ENCODE peak calls at places on chromosomes 11 and 22, in five cellular contexts. O is CD8-positive, alpha-beta memory T cell; Y is HL-60; I is ovary; A is thyroid gland. X is an unnamed sample.

GRCh38 chr11:10591741-10592140 is 23.3 kb upstream of the LYVE1 start:
- DNase-seq in O (no peak), A (no peak), I (no peak), Y (no peak), X (no peak)

GRCh38 chr11:128559496-128560103 is 27.8 kb downstream of the ETS1 start:
- DNase-seq in I (no peak), Y (no peak), O (no peak), A (no peak), X (no peak)

GRCh38 chr22:33105501-33105911 is 47.3 kb upstream of the SYN3 start:
- DNase-seq in I (no peak), O (no peak), A (no peak), Y (no peak), X (no peak)

GRCh38 chr11:11148104-11148509 is 204.9 kb downstream of the CSNK2A3 start:
- DNase-seq in Y (no peak), I (peak), A (peak), O (no peak), X (no peak)

GRCh38 chr11:134794192-134794591 is 382.1 kb upstream of the B3GAT1 start:
- DNase-seq in I (no peak), O (no peak), Y (no peak), A (no peak), X (no peak)

GRCh38 chr11:64762916-64763803 is 3.4 kb upstream of the PYGM start:
- DNase-seq in I (no peak), Y (no peak), A (peak), O (no peak), X (peak)

GRCh38 chr11:113715882-113716625 is 9.9 kb upstream of the TMPRSS5 start:
- DNase-seq in Y (no peak), A (no peak), O (no peak), I (no peak), X (no peak)

GRCh38 chr22:24359452-24360120 is 67.8 kb upstream of the ADORA2A start:
- DNase-seq in Y (no peak), A (no peak), I (no peak), O (no peak), X (peak)

GRCh38 chr22:38284042-38284402 is 11.2 kb upstream of the TMEM184B start:
- DNase-seq in Y (no peak), I (no peak), A (peak), O (no peak), X (no peak)

GRCh38 chr11:16986434-16987204 is 27.6 kb downstream of the PLEKHA7 start:
- DNase-seq in A (peak), I (peak), Y (no peak), O (peak), X (no peak)

GRCh38 chr11:121929581-121929980 is 186.4 kb downstream of the BLID start:
- DNase-seq in Y (no peak), O (no peak), I (peak), A (peak), X (peak)

GRCh38 chr11:96464695-96465307 is 75.0 kb downstream of the JRKL start:
- DNase-seq in I (no peak), O (no peak), Y (peak), A (no peak), X (peak)

GRCh38 chr11:35549787-35550186 is 24.4 kb upstream of the PAMR1 start:
- DNase-seq in I (no peak), Y (no peak), A (peak), O (no peak), X (no peak)

GRCh38 chr11:26073646-26074045 is 258.3 kb upstream of the ANO3 start:
- DNase-seq in Y (no peak), A (no peak), O (no peak), I (no peak), X (no peak)

GRCh38 chr11:33475999-33476398 is 218.8 kb downstream of the HIPK3 start:
- DNase-seq in A (peak), O (no peak), I (no peak), Y (no peak), X (peak)

GRCh38 chr11:6251120-6251733 is 8.4 kb upstream of the CCKBR start:
- DNase-seq in Y (peak), O (no peak), A (peak), I (peak), X (peak)

GRCh38 chr22:37880668-37881440 is 25.2 kb upstream of the MICALL1 start:
- DNase-seq in Y (no peak), O (no peak), A (no peak), I (no peak), X (peak)

GRCh38 chr11:95584589-95584988 is 205.0 kb downstream of the FAM76B start:
- DNase-seq in O (no peak), Y (no peak), I (no peak), A (no peak), X (no peak)

GRCh38 chr22:41842996-41843970 is 10.4 kb downstream of the SREBF2 start:
- DNase-seq in O (no peak), Y (no peak), A (no peak), I (no peak), X (no peak)

GRCh38 chr11:76161261-76161961 is 44.9 kb downstream of the WNT11 start:
- DNase-seq in O (no peak), I (peak), A (peak), Y (no peak), X (no peak)

GRCh38 chr22:50260434-50260800 is 1.1 kb downstream of the MAPK12 start:
- DNase-seq in I (no peak), A (no peak), O (no peak), Y (no peak), X (no peak)

GRCh38 chr22:50262460-50262911 is 1.0 kb upstream of the MAPK12 start:
- DNase-seq in O (no peak), A (no peak), Y (no peak), I (no peak), X (no peak)

GRCh38 chr22:50261615-50262459 is at the start of gene MAPK12:
- DNase-seq in O (no peak), I (peak), Y (no peak), A (no peak), X (peak)

GRCh38 chr22:50259302-50259701 is 2.2 kb downstream of the MAPK12 start:
- DNase-seq in A (no peak), I (no peak), O (no peak), Y (no peak), X (no peak)

DNA sequence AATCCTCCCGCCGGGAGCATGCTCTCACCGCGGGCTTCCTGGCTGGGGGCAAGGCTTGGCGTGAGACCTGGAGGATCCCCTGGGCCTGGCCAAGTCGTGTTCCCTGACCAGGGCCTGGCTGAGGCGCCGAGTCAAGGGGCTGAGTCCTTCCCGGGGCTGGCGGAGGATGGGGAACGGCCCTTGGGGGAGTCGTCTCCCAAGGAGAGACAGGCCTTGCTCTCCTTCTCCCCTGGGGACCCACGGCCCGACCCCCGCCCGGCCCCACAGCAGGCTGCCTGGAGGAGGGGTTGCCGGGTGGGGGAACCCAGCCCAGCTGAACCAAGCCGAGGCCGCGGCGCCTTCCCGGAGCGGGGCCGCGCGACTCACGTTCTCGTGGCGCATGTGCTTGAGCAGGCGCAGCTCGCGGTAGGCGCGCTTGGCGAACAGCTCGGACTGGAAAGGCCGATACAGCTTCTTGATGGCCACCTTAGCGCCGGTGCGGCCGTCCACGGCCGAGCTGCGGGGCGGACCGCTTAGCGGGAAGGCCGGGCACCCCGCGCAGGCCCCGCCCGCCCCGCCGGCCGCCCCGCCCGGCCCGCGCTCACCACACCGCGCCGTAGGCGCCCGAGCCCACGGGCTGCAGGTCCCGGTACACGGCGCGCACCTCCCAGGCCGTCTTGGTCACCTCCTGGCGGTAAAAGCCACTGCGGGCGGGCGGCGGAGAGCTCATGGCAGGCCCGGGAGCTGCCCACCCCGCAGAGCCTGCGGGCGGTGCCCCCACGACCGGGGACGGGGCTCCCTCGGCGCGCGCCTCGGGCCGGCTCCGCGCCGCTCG is 475 bp downstream of the MAPK12 start:
- DNase-seq in Y (no peak), I (peak), A (no peak), O (no peak), X (peak)
- H3K27ac ChIP-seq in Y (peak), I (peak), A (no peak), O (no peak), X (peak)

GRCh38 chr11:46632502-46632901 is 15.1 kb downstream of the ATG13 start:
- DNase-seq in O (no peak), I (no peak), A (no peak), Y (no peak), X (no peak)
- H3K27ac ChIP-seq in O (no peak), I (no peak), A (no peak), Y (no peak), X (no peak)

DNA sequence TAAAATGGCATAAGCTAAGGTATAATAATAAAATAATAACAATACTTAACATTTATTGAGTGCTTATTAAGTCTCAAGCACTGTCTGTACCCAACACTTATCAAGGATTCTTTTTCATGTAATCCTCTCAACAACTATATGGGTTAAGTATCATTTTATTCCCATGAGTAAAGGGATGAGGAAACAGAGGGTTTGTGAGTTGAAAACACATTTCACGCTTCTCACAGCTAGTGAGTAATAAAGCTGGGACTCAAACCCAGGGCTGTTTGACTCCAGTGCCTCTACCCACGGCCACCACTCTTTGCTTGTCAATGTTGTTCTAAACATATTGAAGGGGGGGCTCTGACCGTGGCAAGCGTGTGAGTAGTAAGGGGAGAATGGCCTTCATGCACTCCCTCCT is 8.7 kb downstream of the CD3E start:
- DNase-seq in Y (no peak), I (no peak), A (no peak), O (no peak), X (no peak)
- H3K27ac ChIP-seq in Y (no peak), I (no peak), A (no peak), O (no peak), X (no peak)

GRCh38 chr11:110077318-110077717 is 15.9 kb upstream of the ZC3H12C start:
- DNase-seq in Y (no peak), I (no peak), A (no peak), O (no peak), X (no peak)

GRCh38 chr11:110076388-110076965 is 16.7 kb upstream of the ZC3H12C start:
- DNase-seq in O (no peak), Y (no peak), I (no peak), A (no peak), X (no peak)

GRCh38 chr11:110079726-110080125 is 13.5 kb upstream of the ZC3H12C start:
- DNase-seq in O (no peak), A (no peak), Y (no peak), I (no peak), X (no peak)

GRCh38 chr11:110078923-110079544 is 14.2 kb upstream of the ZC3H12C start:
- DNase-seq in Y (no peak), A (no peak), O (no peak), I (no peak), X (no peak)

DNA sequence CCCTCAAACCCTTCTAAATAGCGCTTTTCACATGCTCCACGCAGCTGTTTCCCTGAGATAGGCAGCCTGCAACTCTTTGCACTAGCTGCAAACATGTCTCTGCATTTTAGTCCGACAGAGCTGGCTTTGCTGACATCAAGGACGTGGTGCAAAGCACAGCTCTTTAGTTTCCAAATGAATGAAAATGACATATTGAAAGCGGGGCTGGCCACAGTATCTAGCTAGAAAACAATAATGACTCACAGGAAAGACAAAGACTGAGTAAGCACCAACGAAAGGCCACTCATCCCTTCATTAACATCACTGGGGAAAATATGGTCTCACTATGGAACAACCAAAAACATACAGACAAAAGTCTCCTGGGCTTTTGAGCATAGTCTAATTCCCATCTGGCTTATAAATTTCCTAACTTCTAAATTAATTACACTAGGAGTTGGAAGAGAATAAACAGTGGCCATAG is 15.3 kb upstream of the ZC3H12C start:
- DNase-seq in A (no peak), I (no peak), O (no peak), Y (no peak), X (peak)
- H3K27ac ChIP-seq in A (no peak), I (no peak), O (no peak), Y (no peak), X (peak)

DNA sequence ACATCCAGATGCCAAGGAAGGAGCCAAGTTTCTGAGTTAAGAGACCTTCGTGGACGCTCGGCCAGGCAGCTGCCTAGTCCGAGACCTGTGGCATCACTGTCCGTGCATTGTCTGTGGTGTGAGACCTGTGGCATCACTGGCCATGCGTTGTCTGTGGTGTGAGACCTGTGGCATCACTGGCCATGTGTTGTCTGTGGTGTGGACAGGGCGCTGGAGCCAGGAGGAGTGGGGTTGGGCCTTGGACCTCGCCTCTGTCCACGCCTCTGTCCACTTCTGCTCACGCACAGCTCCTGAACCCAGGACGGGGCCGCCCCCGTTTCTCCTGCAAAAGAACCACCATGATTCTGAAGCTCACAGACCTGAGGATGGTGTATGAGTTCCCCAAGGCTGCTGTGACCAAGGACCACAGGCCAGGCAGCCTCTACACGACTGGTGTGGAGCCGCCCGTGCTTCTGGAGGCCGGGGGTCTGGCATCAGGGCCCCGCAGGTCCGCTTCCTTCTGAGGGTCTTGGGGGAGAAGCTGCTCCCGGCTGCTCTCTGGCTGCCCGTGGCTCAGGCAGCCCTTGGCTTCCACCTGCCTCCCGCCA is 1218.3 kb downstream of the BRD1 start:
- DNase-seq in O (no peak), Y (no peak), I (no peak), A (no peak), X (no peak)
- H3K27ac ChIP-seq in O (no peak), Y (no peak), I (no peak), A (no peak), X (no peak)

DNA sequence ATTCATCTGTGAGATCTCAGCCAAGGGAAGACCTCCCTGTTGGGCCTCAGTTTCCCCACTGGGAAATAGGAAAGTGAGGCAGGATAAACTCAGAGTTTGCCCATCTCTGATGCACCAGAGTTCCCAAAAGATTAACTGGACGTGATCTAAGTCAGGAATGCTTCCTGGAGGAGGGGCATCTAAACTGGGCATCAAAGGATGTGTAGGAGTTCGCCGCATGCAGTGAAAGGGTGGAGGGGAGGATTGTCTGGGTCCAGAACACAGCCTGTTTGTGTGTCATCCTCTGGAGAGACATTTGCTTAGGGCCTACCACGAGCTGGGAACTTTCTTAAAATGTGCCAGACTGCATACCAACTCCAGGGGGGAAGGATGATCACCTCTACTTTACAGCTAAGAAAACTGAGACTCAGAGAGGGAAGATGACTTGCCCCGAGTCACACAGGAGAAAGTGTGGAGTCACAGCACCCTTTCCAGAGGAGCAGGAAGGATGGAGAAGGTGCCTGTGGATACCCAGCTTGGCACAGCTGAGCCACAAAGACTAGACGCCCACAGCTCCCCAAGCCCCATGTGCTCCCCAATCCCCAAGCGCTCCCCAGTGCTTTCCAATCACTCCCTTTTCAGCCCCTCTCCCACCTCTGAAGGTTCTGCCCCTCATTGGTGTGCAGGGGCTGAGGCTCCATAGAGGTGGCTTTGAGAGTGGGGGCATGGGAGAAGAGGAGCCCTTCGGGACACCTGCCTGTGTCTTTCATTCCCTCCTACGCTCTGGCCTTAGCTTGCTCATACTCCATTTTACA is 50.1 kb downstream of the MN1 start:
- DNase-seq in I (no peak), A (no peak), O (no peak), Y (no peak), X (no peak)
- H3K27ac ChIP-seq in I (peak), A (no peak), O (no peak), Y (no peak), X (no peak)

DNA sequence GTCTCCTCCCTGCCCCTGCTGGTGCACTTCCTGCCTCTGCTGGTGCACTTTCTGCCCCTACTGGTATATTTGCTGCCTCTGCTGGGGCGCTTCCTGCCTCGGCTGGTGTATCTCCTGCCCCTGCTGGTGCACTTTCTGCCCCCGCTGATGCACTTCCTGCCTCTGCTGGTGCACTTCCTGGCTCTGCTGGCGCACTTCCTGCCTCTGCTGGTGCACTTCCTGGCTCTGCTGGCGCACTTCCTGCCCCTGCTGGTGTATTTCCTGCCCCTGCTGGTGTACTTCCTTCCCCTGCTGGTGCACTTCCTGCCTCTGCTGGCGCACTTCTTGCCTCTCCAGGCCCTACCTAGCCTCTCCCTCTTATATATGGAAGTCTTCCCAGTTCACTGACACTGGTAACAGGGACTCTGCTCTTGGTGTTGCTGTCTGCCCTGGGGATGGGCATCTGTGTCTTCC is 10.1 kb downstream of the MTFP1 start:
- DNase-seq in A (peak), I (no peak), O (peak), Y (peak), X (peak)
- H3K27ac ChIP-seq in A (no peak), I (no peak), O (peak), Y (no peak), X (peak)

GRCh38 chr11:79237111-79237510 is 203.7 kb downstream of the TENM4 start:
- DNase-seq in I (no peak), A (no peak), Y (no peak), O (no peak), X (no peak)
- H3K27ac ChIP-seq in I (peak), A (peak), Y (no peak), O (no peak), X (no peak)